ENCODE peak calls at places on chromosomes 4 and X, in seven cellular contexts. M, Y, T, N, C, U and H are unnamed samples.

GRCh38 chr4:184907216-184907615 is 81.4 kb upstream of the ACSL1 start:
- DNase-seq in M (no peak), Y (no peak), T (no peak), N (no peak), C (no peak), U (no peak), H (peak)

GRCh38 chrX:8364369-8365141 is 100.1 kb upstream of the VCX3B start:
- DNase-seq in M (no peak), Y (no peak), T (no peak), N (no peak), C (no peak), U (no peak), H (no peak)

GRCh38 chr4:62901101-62901500 is 1508.1 kb downstream of the TECRL start:
- DNase-seq in M (no peak), Y (no peak), T (no peak), N (no peak), C (no peak), U (no peak), H (no peak)

GRCh38 chr4:165476214-165477098 is 97.6 kb downstream of the CPE start:
- DNase-seq in M (no peak), Y (no peak), T (no peak), N (no peak), C (no peak), U (no peak), H (no peak)

GRCh38 chr4:60134106-60134505 is 1066.0 kb upstream of the ADGRL3 start:
- DNase-seq in M (no peak), Y (no peak), T (no peak), N (no peak), C (no peak), U (no peak), H (no peak)

GRCh38 chrX:132518401-132518800 is 29.6 kb upstream of the MBNL3 start:
- DNase-seq in M (no peak), Y (no peak), T (no peak), N (no peak), C (no peak), U (no peak), H (no peak)

GRCh38 chr4:127124919-127125318 is 507.8 kb upstream of the INTU start:
- DNase-seq in M (no peak), Y (no peak), T (no peak), N (no peak), C (no peak), U (peak), H (no peak)

GRCh38 chr4:52866734-52867133 is 4.6 kb downstream of the RASL11B start:
- DNase-seq in M (no peak), Y (no peak), T (no peak), N (no peak), C (no peak), U (no peak), H (no peak)

GRCh38 chrX:15973941-15974340 is 119.3 kb upstream of the AP1S2 start:
- DNase-seq in M (no peak), Y (no peak), T (peak), N (no peak), C (no peak), U (no peak), H (no peak)

GRCh38 chr4:129167640-129168260 is 71.8 kb downstream of the C4orf33 start:
- DNase-seq in M (no peak), Y (no peak), T (no peak), N (no peak), C (no peak), U (no peak), H (no peak)

GRCh38 chr4:73668806-73669205 is 48.6 kb upstream of the RASSF6 start:
- DNase-seq in M (no peak), Y (no peak), T (no peak), N (no peak), C (peak), U (peak), H (no peak)

GRCh38 chr4:57233391-57233790 is 123.2 kb upstream of the IGFBP7 start:
- DNase-seq in M (no peak), Y (no peak), T (no peak), N (no peak), C (peak), U (peak), H (no peak)

GRCh38 chr4:110907801-110908313 is 285.0 kb upstream of the PITX2 start:
- DNase-seq in M (no peak), Y (no peak), T (no peak), N (no peak), C (no peak), U (no peak), H (no peak)

GRCh38 chr4:100061835-100062234 is 111.8 kb upstream of the H2AZ1 start:
- DNase-seq in M (no peak), Y (no peak), T (no peak), N (no peak), C (no peak), U (peak), H (no peak)

GRCh38 chr4:3760346-3760745 is 5.8 kb upstream of the ADRA2C start:
- DNase-seq in M (no peak), Y (no peak), T (no peak), N (no peak), C (no peak), U (no peak), H (no peak)

GRCh38 chr4:74133786-74134499 is 24.0 kb upstream of the MTHFD2L start:
- DNase-seq in M (peak), Y (no peak), T (peak), N (peak), C (peak), U (peak), H (no peak)

GRCh38 chr4:63937961-63938360 is 471.3 kb downstream of the TECRL start:
- DNase-seq in M (no peak), Y (no peak), T (no peak), N (no peak), C (no peak), U (no peak), H (no peak)